ENCODE peak calls at places on chromosomes 11 and 22, in six cellular contexts. L is HepG2, E is GM12892, B is H1, C is GM12878, Y is K562. Q is an unnamed sample.

GRCh38 chr11:126359431-126360048 is 4.1 kb downstream of the ST3GAL4 start:
- DNase-seq in L (no peak), E (no peak), B (no peak), C (no peak), Y (no peak), Q (no peak)

GRCh38 chr11:115159122-115159665 is 345.0 kb downstream of the CADM1 start:
- DNase-seq in L (no peak), E (no peak), B (no peak), C (no peak), Y (no peak), Q (no peak)

GRCh38 chr11:69640995-69641581 is at the start of gene CCND1:
- DNase-seq in L (peak), E (no peak), B (no peak), C (no peak), Y (peak), Q (no peak)

GRCh38 chr11:123255909-123256308 is 60.9 kb upstream of the CLMP start:
- DNase-seq in L (no peak), E (no peak), B (no peak), C (no peak), Y (no peak), Q (no peak)

GRCh38 chr11:11842426-11843008 is 745 bp downstream of the USP47 start:
- DNase-seq in L (peak), E (no peak), B (no peak), C (peak), Y (peak), Q (peak)

GRCh38 chr22:24485608-24486007 is 9.5 kb upstream of the UPB1 start:
- DNase-seq in L (no peak), E (no peak), B (no peak), C (no peak), Y (no peak), Q (no peak)

GRCh38 chr22:38924197-38924952 is 33.0 kb upstream of the APOBEC3A start:
- DNase-seq in L (peak), E (no peak), B (no peak), C (no peak), Y (peak), Q (no peak)

GRCh38 chr11:68216171-68216938 is 3.3 kb upstream of the KMT5B start:
- DNase-seq in L (no peak), E (no peak), B (no peak), C (no peak), Y (no peak), Q (no peak)

GRCh38 chr11:63610604-63611394 is 3.4 kb downstream of the PLAAT3 start:
- DNase-seq in L (no peak), E (no peak), B (peak), C (no peak), Y (no peak), Q (no peak)

GRCh38 chr11:128920651-128921050 is 22.0 kb downstream of the TP53AIP1 start:
- DNase-seq in L (no peak), E (no peak), B (no peak), C (no peak), Y (no peak), Q (no peak)

GRCh38 chr22:41541484-41541883 is 2.8 kb downstream of the POLR3H start:
- DNase-seq in L (no peak), E (no peak), B (no peak), C (no peak), Y (no peak), Q (no peak)
- TF ChIP-seq POLR2AphosphoS5 in L (no peak), E (no peak), B (no peak), C (no peak), Y (no peak), Q (no peak)

GRCh38 chr22:19892249-19892879 is 37.7 kb upstream of the GNB1L start:
- DNase-seq in L (peak), E (peak), B (no peak), C (no peak), Y (peak), Q (peak)

GRCh38 chr22:19890502-19891349 is 36.1 kb upstream of the GNB1L start:
- DNase-seq in L (no peak), E (no peak), B (no peak), C (no peak), Y (no peak), Q (no peak)

GRCh38 chr22:19892925-19893324 is 38.3 kb upstream of the GNB1L start:
- DNase-seq in L (no peak), E (no peak), B (no peak), C (no peak), Y (no peak), Q (no peak)

GRCh38 chr22:19889951-19890350 is 35.3 kb upstream of the GNB1L start:
- DNase-seq in L (no peak), E (no peak), B (no peak), C (no peak), Y (no peak), Q (no peak)

DNA sequence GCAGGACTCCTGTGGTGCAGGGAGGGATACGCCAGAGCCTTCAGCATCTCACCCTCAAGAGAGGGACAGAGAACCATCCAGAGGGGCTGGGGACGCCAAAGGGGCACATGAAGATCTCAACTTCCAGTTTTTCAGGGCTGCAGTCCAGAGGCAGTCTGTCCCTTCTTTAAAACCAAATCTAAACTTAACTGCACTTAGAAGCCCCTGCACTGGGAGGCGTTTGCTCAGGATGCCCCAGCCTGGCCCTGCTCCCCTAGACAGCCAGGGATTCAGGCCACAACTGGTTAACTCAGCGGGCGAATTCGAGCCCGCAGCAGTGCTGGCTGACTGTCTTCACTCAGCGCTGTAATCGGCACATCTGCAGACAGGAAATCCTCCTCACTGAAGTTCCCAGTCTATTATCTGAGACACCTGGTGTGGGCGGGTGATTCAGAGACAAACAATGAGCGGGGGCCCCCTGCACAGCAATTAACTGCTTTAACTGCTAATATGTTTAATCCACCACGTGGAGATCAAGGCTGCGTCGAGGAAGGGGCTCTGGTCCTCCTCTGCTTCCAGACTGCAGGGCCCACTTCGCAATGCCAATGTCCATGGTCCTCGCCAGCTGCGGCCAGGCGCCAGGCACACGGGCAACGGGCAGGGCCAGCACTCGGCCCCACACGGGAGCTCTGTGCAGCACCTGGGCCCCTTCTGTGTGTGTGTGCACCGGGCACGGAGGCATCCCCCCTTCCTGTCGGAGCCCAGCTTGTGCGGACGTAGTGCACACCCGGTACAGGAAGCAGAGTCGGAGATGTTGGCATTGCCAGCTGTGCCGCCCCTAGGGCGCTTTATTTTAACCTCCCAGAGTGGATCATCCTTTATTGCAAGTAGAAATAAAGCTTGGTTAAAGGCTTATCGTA is 36.9 kb upstream of the GNB1L start:
- DNase-seq in L (peak), E (peak), B (peak), C (no peak), Y (peak), Q (peak)
- TF ChIP-seq POLR2A in L (no peak), E (no peak), B (peak), C (peak), Y (no peak), Q (no peak)

DNA sequence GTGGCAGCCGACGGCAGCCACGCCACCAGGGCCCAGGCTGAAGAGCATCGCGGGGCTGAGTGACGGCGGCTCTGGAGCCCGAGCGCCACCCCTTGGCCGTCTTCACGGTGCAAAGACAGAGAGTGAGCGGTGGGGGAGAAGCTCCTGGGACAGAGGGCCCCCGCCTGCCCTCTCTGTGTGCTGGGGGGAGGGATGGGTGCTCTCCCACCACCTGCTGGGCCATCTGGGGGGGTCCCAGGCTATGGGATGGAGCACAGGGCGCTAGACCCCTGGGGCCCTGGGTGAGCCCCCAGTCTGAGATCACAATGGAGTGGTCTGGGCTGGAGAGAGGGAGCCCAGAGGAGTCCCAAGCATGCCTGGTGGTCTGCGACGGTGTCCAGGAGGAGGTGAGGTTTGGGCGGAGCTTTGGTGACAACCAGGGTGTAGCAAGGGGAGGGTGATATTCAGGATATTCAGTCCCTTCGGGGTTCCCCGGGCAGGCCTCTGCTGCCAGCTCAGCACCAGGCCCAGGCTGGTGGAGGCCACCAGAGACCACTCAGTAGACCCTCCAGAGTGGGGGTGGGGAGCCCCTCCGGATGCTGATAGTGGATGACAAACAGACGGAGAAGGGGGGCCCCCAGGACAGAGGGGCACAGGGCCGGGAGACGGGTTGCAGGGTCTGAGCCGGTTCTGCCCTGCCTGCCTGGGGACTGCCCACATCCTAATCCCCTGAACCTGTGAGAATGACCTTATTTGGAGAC is 78.1 kb upstream of the PRR5 start:
- DNase-seq in L (no peak), E (no peak), B (no peak), C (no peak), Y (peak), Q (no peak)
- TF ChIP-seq TAF1 in L (no peak), E (no peak), B (no peak), C (no peak), Y (no peak), Q (no peak)

GRCh38 chr11:103529217-103529684 is 420.0 kb downstream of the DYNC2H1 start:
- DNase-seq in L (no peak), E (no peak), B (no peak), C (no peak), Y (no peak), Q (no peak)

GRCh38 chr11:103530257-103530656 is 421.0 kb downstream of the DYNC2H1 start:
- DNase-seq in L (no peak), E (no peak), B (no peak), C (no peak), Y (no peak), Q (no peak)

GRCh38 chr11:103534959-103535358 is 425.7 kb downstream of the DYNC2H1 start:
- DNase-seq in L (no peak), E (no peak), B (no peak), C (no peak), Y (no peak), Q (no peak)

GRCh38 chr11:103534191-103534590 is 425.0 kb downstream of the DYNC2H1 start:
- DNase-seq in L (no peak), E (no peak), B (no peak), C (no peak), Y (no peak), Q (no peak)

GRCh38 chr11:103532133-103532788 is 423.0 kb downstream of the DYNC2H1 start:
- DNase-seq in L (no peak), E (no peak), B (no peak), C (no peak), Y (no peak), Q (no peak)
- TF ChIP-seq POLR2AphosphoS5 in L (no peak), E (no peak), B (no peak), C (no peak), Y (no peak), Q (no peak)

DNA sequence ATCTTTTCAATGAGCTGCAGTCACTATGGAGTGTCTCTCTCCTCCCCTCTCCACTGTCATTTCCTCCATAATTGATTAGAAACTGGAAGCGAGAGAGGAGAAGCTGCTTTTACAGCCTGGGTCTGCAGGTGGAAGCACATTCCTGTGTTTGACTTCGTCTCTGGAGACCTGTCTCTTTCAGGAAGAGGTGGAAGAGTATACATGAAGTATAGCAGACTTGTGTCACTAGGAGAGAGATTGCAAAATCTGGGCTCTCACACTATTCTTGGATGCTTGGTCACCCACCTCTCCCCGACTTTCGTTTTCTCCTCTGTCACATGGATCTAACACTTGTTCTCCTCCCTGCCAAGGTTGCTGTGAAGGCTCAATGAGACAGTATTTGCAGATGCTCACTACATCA is 323.3 kb downstream of the NTM start:
- DNase-seq in L (no peak), E (no peak), B (no peak), C (no peak), Y (no peak), Q (no peak)
- TF ChIP-seq POLR2A in L (no peak), E (no peak), B (no peak), C (no peak), Y (no peak), Q (no peak)

DNA sequence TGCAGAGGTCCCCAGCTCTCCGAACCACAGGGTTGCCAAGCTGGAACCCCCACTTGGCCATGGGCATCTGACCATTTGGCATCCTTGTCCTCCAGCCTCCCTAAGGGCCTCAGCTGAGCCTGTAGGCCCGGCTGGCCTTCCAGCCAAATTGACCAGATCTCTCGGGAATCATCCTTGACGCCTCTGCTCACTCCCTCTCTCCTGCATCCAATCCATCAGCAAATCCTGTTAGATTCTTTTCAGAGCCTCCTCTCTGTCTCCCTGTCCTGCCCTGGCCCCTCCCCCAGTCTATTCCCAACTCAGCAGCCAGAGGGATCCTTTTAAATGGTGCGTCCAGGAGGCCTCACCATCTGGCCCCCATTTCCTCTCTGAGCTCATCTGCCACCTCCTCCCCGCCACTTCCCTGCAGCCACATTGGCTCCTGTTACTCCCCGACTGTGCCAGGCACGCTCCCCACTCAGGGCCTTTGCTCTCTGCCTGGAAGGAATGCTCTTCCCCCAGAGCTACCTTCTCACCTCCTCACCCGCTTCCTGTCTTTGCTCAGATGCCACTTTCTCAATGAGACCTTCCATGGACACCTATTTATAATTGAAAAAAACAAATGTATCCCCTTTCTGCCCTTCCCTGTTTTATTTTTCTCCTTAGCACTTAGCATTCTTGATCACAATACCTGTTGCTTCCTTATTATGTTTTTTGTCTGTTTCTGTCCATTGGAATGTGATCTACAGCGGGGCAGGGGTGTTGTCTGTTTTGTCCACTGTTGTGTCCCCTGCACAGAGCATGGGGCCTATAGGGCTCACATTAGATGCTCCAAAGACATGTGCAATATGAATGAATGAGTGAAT is 78.1 kb downstream of the NFAM1 start:
- DNase-seq in L (no peak), E (no peak), B (no peak), C (no peak), Y (no peak), Q (no peak)
- TF ChIP-seq TAF1 in L (no peak), E (no peak), B (peak), C (no peak), Y (no peak), Q (no peak)

DNA sequence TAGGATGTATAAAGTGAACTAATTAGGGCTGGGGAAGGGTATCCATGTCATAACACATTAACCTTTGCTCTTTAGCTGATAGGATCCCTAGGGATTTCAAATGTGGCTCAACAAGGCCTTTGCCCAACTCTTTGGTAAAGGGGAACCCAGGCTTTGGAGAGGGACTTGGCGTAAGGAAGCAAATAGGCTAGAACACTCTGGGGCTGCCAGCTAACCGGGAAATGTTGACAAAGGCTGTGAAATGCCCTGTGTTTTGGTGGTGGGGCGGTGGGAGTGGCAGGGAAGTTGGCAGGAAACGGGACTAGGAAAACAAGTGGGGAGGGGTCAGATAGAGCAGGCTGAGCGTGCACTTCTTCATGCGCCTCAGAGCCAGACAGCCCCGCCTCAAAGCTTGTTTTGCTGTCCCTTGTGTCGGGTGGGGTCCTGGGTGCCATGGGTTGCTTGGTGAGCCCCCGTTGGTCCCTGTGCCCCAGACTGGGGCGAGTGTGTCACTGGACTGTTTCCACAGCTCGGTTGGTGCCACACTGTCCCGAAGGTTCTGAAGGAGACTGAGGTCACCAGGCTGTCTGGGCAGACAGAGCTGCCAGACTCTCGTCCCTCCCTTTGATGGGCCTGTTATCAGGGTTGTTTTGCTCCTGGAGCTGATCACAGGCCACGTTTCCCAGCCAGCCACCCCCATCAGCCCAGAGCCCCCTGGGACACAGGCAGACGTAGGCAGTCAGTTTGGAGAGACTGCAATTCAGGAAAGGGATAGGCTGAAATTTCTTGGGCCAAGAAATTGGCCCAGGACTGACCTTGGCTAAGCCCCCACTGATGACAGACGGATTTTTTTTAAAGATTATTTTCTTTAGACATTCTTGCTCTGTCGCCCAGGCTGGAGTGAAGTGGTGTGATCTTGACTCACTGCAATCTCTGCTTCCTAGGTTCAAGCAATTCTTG is 19.6 kb downstream of the KCTD21 start:
- DNase-seq in L (peak), E (no peak), B (no peak), C (no peak), Y (peak), Q (no peak)
- TF ChIP-seq POLR2AphosphoS5 in L (no peak), E (no peak), B (no peak), C (no peak), Y (no peak), Q (no peak)

DNA sequence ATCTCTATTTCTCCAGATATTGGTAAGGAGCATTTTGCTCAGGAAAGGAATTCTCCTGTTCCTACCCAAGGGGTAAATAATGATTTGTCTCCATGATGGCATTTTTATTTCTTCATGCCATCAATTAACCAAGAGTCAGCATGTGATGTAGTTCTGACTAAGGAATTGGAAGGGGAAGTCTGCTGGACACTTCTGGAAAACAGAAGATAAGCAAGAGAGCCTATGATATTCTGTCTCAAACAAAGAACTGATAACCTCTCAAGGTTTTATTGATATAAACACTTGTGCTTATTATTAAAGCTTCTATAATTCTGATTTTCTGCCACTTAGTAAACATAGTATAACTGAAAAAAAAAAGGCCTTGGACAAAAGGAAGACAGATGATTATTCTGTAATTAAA is 673.0 kb upstream of the CHORDC1 start:
- DNase-seq in L (no peak), E (no peak), B (no peak), C (no peak), Y (no peak), Q (no peak)
- TF ChIP-seq POLR2A in L (no peak), E (no peak), B (no peak), C (no peak), Y (no peak), Q (no peak)

GRCh38 chr11:27930946-27931345 is 177.0 kb downstream of the KIF18A start:
- DNase-seq in L (no peak), E (no peak), B (no peak), C (no peak), Y (no peak), Q (no peak)

GRCh38 chr11:27926469-27926868 is 181.5 kb downstream of the KIF18A start:
- DNase-seq in L (no peak), E (no peak), B (no peak), C (no peak), Y (no peak), Q (no peak)

GRCh38 chr11:27921472-27921871 is 186.5 kb downstream of the KIF18A start:
- DNase-seq in L (no peak), E (no peak), B (no peak), C (no peak), Y (no peak), Q (no peak)

GRCh38 chr11:27926056-27926455 is 181.9 kb downstream of the KIF18A start:
- DNase-seq in L (no peak), E (no peak), B (no peak), C (no peak), Y (no peak), Q (no peak)

GRCh38 chr11:27926981-27927481 is 180.9 kb downstream of the KIF18A start:
- DNase-seq in L (no peak), E (no peak), B (no peak), C (no peak), Y (peak), Q (no peak)
- TF ChIP-seq TAF1 in L (no peak), E (no peak), B (no peak), C (no peak), Y (no peak), Q (no peak)

Q was measured in GM12891.